ENCODE peak calls at places on chromosomes 16 and 17, in four cellular contexts. M is uterus, T is ovary, L is A549. J is an unnamed sample. For H3K4me1, the result is how much of the 10 kb centered on the place peaks cover.

GRCh38 chr17:45813051-45813731 is 29.1 kb downstream of the CRHR1 start:
- DNase-seq in M (no peak), T (no peak), L (no peak), J (no peak)

GRCh38 chr17:79935197-79935844 is 96.1 kb upstream of the CBX4 start:
- DNase-seq in M (no peak), T (no peak), L (no peak), J (no peak)

GRCh38 chr17:394718-395095 is 42.1 kb upstream of the RPH3AL start:
- DNase-seq in M (no peak), T (no peak), L (no peak), J (no peak)

GRCh38 chr16:27378871-27379580 is 22.9 kb upstream of the IL21R start:
- DNase-seq in M (no peak), T (no peak), L (no peak), J (no peak)

GRCh38 chr17:65154770-65155589 is 17.8 kb downstream of the RGS9 start:
- DNase-seq in M (no peak), T (no peak), L (peak), J (no peak)

GRCh38 chr17:36188891-36189306 is 7.7 kb downstream of the CCL3L1 start:
- DNase-seq in M (no peak), T (no peak), L (no peak), J (no peak)

GRCh38 chr16:65889533-65889966 is 476.9 kb upstream of the CDH5 start:
- DNase-seq in M (no peak), T (no peak), L (no peak), J (no peak)

GRCh38 chr16:85358704-85359146 is 246.5 kb upstream of the CIBAR2 start:
- DNase-seq in M (no peak), T (no peak), L (no peak), J (no peak)

GRCh38 chr16:9860876-9861275 is 321.4 kb downstream of the GRIN2A start:
- DNase-seq in M (no peak), T (no peak), L (no peak), J (no peak)

GRCh38 chr17:40953876-40954275 is 12.9 kb downstream of the KRT39 start:
- DNase-seq in M (no peak), T (no peak), L (no peak), J (no peak)

GRCh38 chr17:32833526-32833925 is 43.4 kb downstream of the MYO1D start:
- DNase-seq in M (no peak), T (no peak), L (no peak), J (no peak)

DNA sequence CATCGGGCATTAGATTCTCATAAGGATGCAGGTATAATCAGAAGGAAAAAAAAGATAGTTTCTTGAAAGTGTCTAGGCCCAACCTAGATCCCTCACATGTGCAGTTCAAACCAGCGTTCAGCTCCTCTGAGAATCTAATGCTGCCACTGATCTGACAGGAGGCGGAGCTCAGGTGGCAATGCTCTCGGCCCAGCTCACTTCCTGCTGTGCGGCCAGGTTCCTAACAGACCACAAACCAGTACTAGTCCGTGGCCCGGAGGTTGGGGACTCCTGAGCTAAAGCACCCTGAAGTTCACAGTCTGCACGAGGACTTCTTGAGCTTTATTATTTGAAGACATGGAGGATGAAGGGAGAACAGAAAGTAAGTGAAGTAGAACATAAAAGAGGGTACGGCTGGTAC is 16.8 kb downstream of the SMCR8 start:
- DNase-seq in M (no peak), T (no peak), L (no peak), J (no peak)
- TF ChIP-seq POLR2A in M (no peak), T (no peak), L (no peak), J (no peak)

GRCh38 chr17:7774037-7774659 is 56.6 kb downstream of the DNAH2 start:
- DNase-seq in M (no peak), T (no peak), L (no peak), J (peak)

GRCh38 chr17:7769854-7770253 is 52.3 kb downstream of the DNAH2 start:
- DNase-seq in M (no peak), T (no peak), L (no peak), J (no peak)

GRCh38 chr17:7780736-7781135 is 53.3 kb upstream of the KDM6B start:
- DNase-seq in M (no peak), T (no peak), L (no peak), J (no peak)

GRCh38 chr17:7777017-7777416 is 57.0 kb upstream of the KDM6B start:
- DNase-seq in M (no peak), T (no peak), L (no peak), J (no peak)

DNA sequence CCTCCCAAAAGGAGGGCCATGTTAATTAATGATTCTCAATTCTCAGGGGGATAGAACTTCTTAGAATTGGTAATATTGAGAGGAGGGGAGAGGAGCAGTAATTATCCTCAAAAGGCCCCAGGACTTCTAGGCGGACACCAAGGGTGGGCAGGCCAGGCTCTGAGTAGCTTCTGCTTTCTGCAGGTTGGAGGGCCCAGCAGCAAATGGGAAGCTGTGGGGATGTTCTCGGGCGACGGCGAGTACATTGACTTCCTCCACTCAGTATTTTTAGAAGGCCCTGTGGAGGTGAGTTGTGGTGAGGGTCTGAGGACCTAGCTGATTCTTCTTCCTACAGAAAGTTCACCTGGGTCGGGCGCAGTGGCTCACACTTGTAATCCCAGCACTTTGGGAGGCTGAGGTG is 57.5 kb downstream of the DNAH2 start:
- DNase-seq in M (no peak), T (no peak), L (no peak), J (no peak)
- H3K4me3 ChIP-seq in M (no peak), T (no peak), L (no peak), J (no peak)

DNA sequence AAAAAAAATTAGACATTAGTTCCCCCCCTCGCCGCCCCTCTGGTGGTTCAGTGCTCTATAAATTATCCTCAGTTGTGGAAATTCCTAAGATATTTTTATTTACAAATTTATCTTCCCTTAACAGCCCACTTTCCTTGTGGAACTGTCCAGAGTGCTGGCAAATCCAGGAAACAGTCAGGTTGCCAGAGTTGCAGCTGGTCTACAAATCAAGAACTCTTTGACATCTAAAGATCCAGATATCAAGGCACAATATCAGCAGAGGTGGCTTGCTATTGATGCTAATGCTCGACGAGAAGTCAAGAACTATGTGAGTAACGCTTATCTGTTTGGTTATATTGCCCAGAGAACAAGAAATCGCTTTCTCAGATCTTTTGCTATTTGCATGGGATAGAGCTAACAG is 2.9 kb downstream of the KPNB1 start:
- DNase-seq in M (no peak), T (no peak), L (no peak), J (no peak)
- H3K4me1 ChIP-seq in M (under half), T (under half), L (under half), J (under half)

GRCh38 chr17:42290577-42290976 is 2.3 kb downstream of the STAT5A start:
- DNase-seq in M (no peak), T (no peak), L (no peak), J (no peak)

GRCh38 chr17:42289863-42290165 is 1.5 kb downstream of the STAT5A start:
- DNase-seq in M (no peak), T (peak), L (no peak), J (no peak)

GRCh38 chr17:42287305-42288077 is 807 bp upstream of the STAT5A start:
- DNase-seq in M (peak), T (peak), L (no peak), J (peak)

GRCh38 chr17:42288078-42288984 is at the start of gene STAT5A:
- DNase-seq in M (peak), T (peak), L (peak), J (peak)

GRCh38 chr17:42288985-42289862 is 926 bp downstream of the STAT5A start:
- DNase-seq in M (peak), T (peak), L (no peak), J (peak)
- TF ChIP-seq POLR2A in M (no peak), T (no peak), L (no peak), J (no peak)

GRCh38 chr16:88938119-88938932 is 38.7 kb downstream of the CBFA2T3 start:
- DNase-seq in M (no peak), T (no peak), L (no peak), J (no peak)

GRCh38 chr16:88936913-88937666 is 39.9 kb downstream of the CBFA2T3 start:
- DNase-seq in M (no peak), T (no peak), L (no peak), J (no peak)

GRCh38 chr16:88939814-88940195 is 37.2 kb downstream of the CBFA2T3 start:
- DNase-seq in M (no peak), T (no peak), L (no peak), J (peak)

GRCh38 chr16:88940196-88941050 is 36.6 kb downstream of the CBFA2T3 start:
- DNase-seq in M (no peak), T (no peak), L (no peak), J (no peak)

GRCh38 chr16:88938933-88939813 is 37.8 kb downstream of the CBFA2T3 start:
- DNase-seq in M (no peak), T (no peak), L (no peak), J (no peak)
- H3K4me3 ChIP-seq in M (no peak), T (no peak), L (no peak), J (no peak)

GRCh38 chr16:50613281-50613991 is 65.2 kb downstream of the NKD1 start:
- DNase-seq in M (peak), T (peak), L (no peak), J (no peak)
- H3K4me1 ChIP-seq in M (under half), T (under half), L (under half), J (under half)

DNA sequence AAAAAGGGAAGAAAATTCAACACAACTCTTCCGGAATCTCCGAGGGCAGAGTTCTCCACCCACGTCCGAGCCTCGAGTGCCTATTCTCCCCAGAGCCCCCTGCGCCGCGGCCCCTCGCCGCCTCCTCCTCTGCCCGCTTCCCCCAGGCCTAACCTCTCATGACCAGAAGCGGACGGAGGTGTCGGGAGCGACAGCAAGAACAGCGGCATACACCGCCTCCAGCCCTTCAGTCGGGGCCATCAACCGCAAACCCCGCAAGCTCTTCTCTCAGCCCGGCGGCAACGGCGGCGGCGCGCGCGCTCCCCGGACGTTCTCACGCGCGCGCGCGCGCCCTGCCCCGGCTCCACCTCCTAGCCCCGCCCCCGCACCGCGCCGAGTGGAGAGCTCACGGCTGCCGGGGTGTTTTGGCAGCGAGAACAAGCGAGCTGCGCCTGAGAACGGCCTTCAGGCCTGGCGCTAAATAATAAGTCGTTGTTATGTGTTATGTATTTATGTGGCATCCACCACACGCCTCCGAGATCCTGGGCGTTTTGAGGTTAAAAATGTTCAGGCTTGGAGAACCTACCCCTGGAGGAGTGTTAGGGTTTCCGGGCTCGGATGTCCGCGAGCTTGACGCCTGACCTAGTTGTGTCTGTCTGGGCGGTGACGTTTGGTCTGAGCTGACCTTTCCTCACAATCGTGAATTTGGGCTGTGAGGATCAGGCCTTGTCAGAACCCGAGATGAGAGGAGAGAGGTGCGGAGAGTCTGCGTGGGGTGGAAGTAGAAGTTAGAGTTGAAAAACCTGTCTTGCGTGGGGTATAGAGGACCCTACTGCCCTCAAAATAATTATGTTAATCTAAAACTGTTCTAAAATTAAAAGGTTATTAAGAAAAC is at the start of gene RNFT1:
- DNase-seq in M (peak), T (peak), L (peak), J (peak)
- TF ChIP-seq POLR2A in M (peak), T (peak), L (peak), J (peak)

J was measured in adrenal gland.